ENCODE peak calls at places on chromosomes 7 and 10, in four cellular contexts. P is WTC11, Q is K562, B is HepG2. M is an unnamed sample.

GRCh38 chr7:41777894-41778596 is 75.2 kb upstream of the INHBA start:
- DNase-seq in P (no peak), Q (no peak), B (no peak), M (no peak)

GRCh38 chr7:93873998-93874574 is 16.5 kb downstream of the TFPI2 start:
- DNase-seq in P (peak; percentile 34), Q (no peak), B (no peak), M (no peak)

GRCh38 chr7:139820089-139820488 is 9.0 kb upstream of the TBXAS1 start:
- DNase-seq in P (no peak), Q (no peak), B (no peak), M (no peak)

GRCh38 chr10:79483948-79484347 is 28.4 kb upstream of the EIF5AL1 start:
- DNase-seq in P (no peak), Q (no peak), B (no peak), M (no peak)

GRCh38 chr7:108380527-108380926 is 75.7 kb downstream of the NRCAM start:
- DNase-seq in P (no peak), Q (no peak), B (no peak), M (no peak)

GRCh38 chr7:31782411-31782991 is 95.5 kb downstream of the PPP1R17 start:
- DNase-seq in P (no peak), Q (peak; percentile 52), B (peak; percentile 47), M (peak; percentile 69)

GRCh38 chr10:94279835-94280709 is 82.7 kb downstream of the NOC3L start:
- DNase-seq in P (peak; percentile 77), Q (peak; percentile 63), B (peak; percentile 29), M (peak; percentile 86)

GRCh38 chr7:93810571-93810970 is 80.0 kb downstream of the TFPI2 start:
- DNase-seq in P (no peak), Q (no peak), B (no peak), M (no peak)

GRCh38 chr7:81143856-81144255 is 225.0 kb upstream of the SEMA3C start:
- DNase-seq in P (no peak), Q (no peak), B (no peak), M (no peak)

GRCh38 chr7:143993924-143994323 is 6.2 kb upstream of the OR6B1 start:
- DNase-seq in P (no peak), Q (no peak), B (no peak), M (no peak)

GRCh38 chr7:127803626-127804025 is 151.6 kb downstream of the SND1 start:
- DNase-seq in P (no peak), Q (no peak), B (no peak), M (no peak)

GRCh38 chr7:55570218-55570873 is 2.0 kb downstream of the VOPP1 start:
- DNase-seq in P (no peak), Q (no peak), B (no peak), M (no peak)

GRCh38 chr10:29119374-29119773 is 169.5 kb upstream of the LYZL1 start:
- DNase-seq in P (peak; percentile 91), Q (peak; percentile 59), B (peak; percentile 46), M (peak; percentile 63)

GRCh38 chr10:97683556-97684357 is 3.3 kb downstream of the AVPI1 start:
- DNase-seq in P (no peak), Q (peak; percentile 29), B (no peak), M (no peak)

GRCh38 chr7:72546586-72546985 is 134.4 kb upstream of the CALN1 start:
- DNase-seq in P (no peak), Q (no peak), B (no peak), M (no peak)

GRCh38 chr10:126208736-126209317 is 179.4 kb downstream of the ADAM12 start:
- DNase-seq in P (no peak), Q (no peak), B (no peak), M (no peak)

GRCh38 chr10:60594476-60595051 is 183.7 kb upstream of the CDK1 start:
- DNase-seq in P (no peak), Q (no peak), B (no peak), M (peak; percentile 20)

GRCh38 chr7:50212666-50213621 is 91.6 kb upstream of the IKZF1 start:
- DNase-seq in P (no peak), Q (no peak), B (no peak), M (no peak)

GRCh38 chr10:115857856-115858255 is 415.1 kb downstream of the GFRA1 start:
- DNase-seq in P (no peak), Q (no peak), B (no peak), M (no peak)

GRCh38 chr10:73439605-73440298 is 6.4 kb upstream of the MSS51 start:
- DNase-seq in P (no peak), Q (no peak), B (no peak), M (no peak)

GRCh38 chr7:143321734-143322133 is 5.8 kb downstream of the CLCN1 start:
- DNase-seq in P (no peak), Q (no peak), B (no peak), M (no peak)

GRCh38 chr7:120996333-120996982 is 7.9 kb downstream of the CPED1 start:
- DNase-seq in P (no peak), Q (peak; percentile 90), B (no peak), M (no peak)

GRCh38 chr10:51369903-51370302 is 295.6 kb downstream of the PRKG1 start:
- DNase-seq in P (no peak), Q (no peak), B (no peak), M (no peak)

GRCh38 chr7:149624006-149624405 is 126.4 kb upstream of the ZNF746 start:
- DNase-seq in P (peak; percentile 31), Q (peak; percentile 77), B (peak; percentile 26), M (peak; percentile 48)

GRCh38 chr7:70752794-70753241 is 379.1 kb upstream of the GALNT17 start:
- DNase-seq in P (no peak), Q (no peak), B (peak; percentile 29), M (no peak)

GRCh38 chr10:8183241-8183704 is 128.8 kb downstream of the GATA3 start:
- DNase-seq in P (no peak), Q (no peak), B (no peak), M (no peak)

GRCh38 chr7:35371221-35371620 is 117.3 kb upstream of the TBX20 start:
- DNase-seq in P (no peak), Q (no peak), B (no peak), M (no peak)

GRCh38 chr7:36348256-36348655 is 41.4 kb upstream of the ANLN start:
- DNase-seq in P (no peak), Q (no peak), B (no peak), M (no peak)

GRCh38 chr10:23106508-23106907 is 11.1 kb downstream of the MSRB2 start:
- DNase-seq in P (peak; percentile 38), Q (no peak), B (no peak), M (no peak)
- TF ChIP-seq SP1 in P (no peak), Q (no peak), B (no peak), M (no peak)

DNA sequence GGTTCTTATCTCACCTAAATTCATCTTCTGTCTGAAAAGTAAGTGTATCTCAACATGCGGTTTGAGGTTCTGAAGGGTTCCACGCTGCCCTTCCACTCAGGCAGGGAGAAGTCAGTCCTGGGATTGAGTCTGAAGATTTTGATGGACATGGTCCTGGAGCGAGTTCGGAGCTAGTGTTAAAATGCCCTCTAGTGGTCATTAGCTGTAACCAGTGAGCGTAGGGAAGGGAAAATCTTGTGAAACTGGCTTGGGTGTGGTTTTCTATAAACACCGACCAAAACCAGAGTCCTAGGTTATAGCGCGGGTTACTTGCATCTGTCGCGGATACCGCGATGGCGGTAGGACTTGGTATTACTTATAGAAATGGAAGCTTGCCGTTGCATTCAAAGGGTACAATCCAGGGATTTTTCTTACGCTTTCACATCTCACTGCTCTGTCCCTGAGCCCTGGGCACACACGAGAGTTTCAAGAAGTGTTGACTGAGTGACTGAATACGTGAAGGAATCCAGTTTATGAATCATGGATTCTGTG is 348.2 kb upstream of the C7orf33 start:
- DNase-seq in P (peak; percentile 23), Q (peak; percentile 63), B (peak; percentile 30), M (peak; percentile 83)
- TF ChIP-seq ELF4 in P (no peak), Q (no peak), B (no peak), M (no peak)

GRCh38 chr7:2405601-2406345 is 2.4 kb downstream of the CHST12 start:
- DNase-seq in P (no peak), Q (peak; percentile 70), B (no peak), M (no peak)
- TF ChIP-seq SP1 in P (no peak), Q (no peak), B (no peak), M (no peak)

DNA sequence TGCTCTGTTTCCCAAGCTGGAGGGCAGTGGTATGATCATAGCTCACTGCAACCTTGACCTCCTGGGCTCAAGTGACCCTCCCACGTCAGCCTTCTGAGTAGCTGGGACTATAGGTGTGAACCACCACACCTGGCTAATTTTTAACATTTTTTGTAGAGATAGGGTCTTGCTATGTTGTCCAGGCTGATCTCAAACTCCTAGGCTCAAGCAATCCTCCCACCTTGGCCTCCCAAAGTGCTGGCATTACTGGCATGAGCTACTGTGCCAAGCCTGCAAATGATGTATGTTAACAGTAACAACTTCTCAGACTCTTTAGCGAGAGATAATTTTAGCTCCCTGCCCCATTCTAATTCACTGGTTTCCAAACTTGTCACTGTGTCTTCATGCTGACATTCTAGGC is 27.7 kb upstream of the SEPHS1 start:
- DNase-seq in P (no peak), Q (no peak), B (no peak), M (no peak)
- TF ChIP-seq ELF4 in P (no peak), Q (no peak), B (no peak), M (no peak)

GRCh38 chr7:33940503-33940902 is 35.2 kb downstream of the BMPER start:
- DNase-seq in P (no peak), Q (no peak), B (no peak), M (no peak)
- TF ChIP-seq SP1 in P (no peak), Q (no peak), B (no peak), M (no peak)

GRCh38 chr7:22357311-22358175 is 589 bp upstream of the RAPGEF5 start:
- DNase-seq in P (no peak), Q (no peak), B (peak; percentile 84), M (peak; percentile 25)

GRCh38 chr7:22359156-22359697 is 2.3 kb upstream of the RAPGEF5 start:
- DNase-seq in P (no peak), Q (no peak), B (peak; percentile 98), M (no peak)

GRCh38 chr7:22355620-22356009 is 1.3 kb downstream of the RAPGEF5 start:
- DNase-seq in P (no peak), Q (no peak), B (no peak), M (no peak)

GRCh38 chr7:22356010-22356854 is 722 bp downstream of the RAPGEF5 start:
- DNase-seq in P (peak; percentile 31), Q (no peak), B (peak; percentile 28), M (peak; percentile 36)

GRCh38 chr7:22356855-22357310 is at the start of gene RAPGEF5:
- DNase-seq in P (peak; percentile 46), Q (no peak), B (no peak), M (peak; percentile 66)
- TF ChIP-seq ELF4 in P (no peak), Q (no peak), B (no peak), M (no peak)

M was measured in HEK293T.